ENCODE peak calls at places on chromosomes 7 and 10, in nine cellular contexts. O is epithelial cell of esophagus, E is pancreas, N is body of pancreas, A is tibial artery, D is fibroblast of the aortic adventitia, I is cardiac muscle cell, C is NB4, U is lower leg skin. L is an unnamed sample.

GRCh38 chr10:125060851-125061556 is 99.4 kb downstream of the CTBP2 start:
- DNase-seq in O (peak; percentile 76), E (peak; percentile 89), N (peak; percentile 86), A (peak; percentile 91), D (peak; percentile 91), I (peak; percentile 78), C (peak; percentile 63), U (peak; percentile 83), L (peak; percentile 77)

GRCh38 chr7:106813705-106814305 is 51.3 kb upstream of the PIK3CG start:
- DNase-seq in O (no peak), E (no peak), N (no peak), A (no peak), D (no peak), I (no peak), C (no peak), U (no peak), L (no peak)

GRCh38 chr10:90125406-90125805 is 424.0 kb downstream of the KIF20B start:
- DNase-seq in O (no peak), E (no peak), N (no peak), A (no peak), D (peak; percentile 55), I (no peak), C (no peak), U (no peak), L (no peak)

GRCh38 chr7:130723784-130724183 is 10.2 kb downstream of the KLF14 start:
- DNase-seq in O (no peak), E (no peak), N (no peak), A (no peak), D (no peak), I (no peak), C (no peak), U (no peak), L (no peak)

GRCh38 chr7:115680921-115681320 is 349.6 kb downstream of the TFEC start:
- DNase-seq in O (no peak), E (no peak), N (no peak), A (no peak), D (no peak), I (no peak), C (no peak), U (no peak), L (no peak)

GRCh38 chr7:15703732-15704131 is 17.2 kb upstream of the MEOX2 start:
- DNase-seq in O (peak; percentile 14), E (no peak), N (no peak), A (no peak), D (no peak), I (no peak), C (no peak), U (no peak), L (no peak)

GRCh38 chr7:90761584-90761983 is 165.5 kb downstream of the CDK14 start:
- DNase-seq in O (no peak), E (no peak), N (no peak), A (no peak), D (no peak), I (no peak), C (no peak), U (no peak), L (no peak)

GRCh38 chr10:97332586-97333350 is 1.8 kb downstream of the FRAT2 start:
- DNase-seq in O (peak; percentile 77), E (peak; percentile 54), N (peak; percentile 60), A (peak; percentile 50), D (peak; percentile 77), I (peak; percentile 73), C (peak; percentile 74), U (peak; percentile 45), L (no peak)

GRCh38 chr7:1885465-1886226 is 215.6 kb downstream of the ELFN1 start:
- DNase-seq in O (no peak), E (no peak), N (no peak), A (no peak), D (no peak), I (no peak), C (no peak), U (no peak), L (no peak)

GRCh38 chr10:81920213-81920829 is 45.3 kb downstream of the NRG3 start:
- DNase-seq in O (no peak), E (no peak), N (no peak), A (no peak), D (no peak), I (peak; percentile 24), C (peak; percentile 37), U (no peak), L (peak; percentile 41)

GRCh38 chr7:152543801-152544200 is 108.0 kb upstream of the KMT2C start:
- DNase-seq in O (no peak), E (no peak), N (no peak), A (no peak), D (no peak), I (no peak), C (no peak), U (no peak), L (no peak)

GRCh38 chr10:117131390-117132327 is 6.4 kb downstream of the VAX1 start:
- DNase-seq in O (no peak), E (no peak), N (no peak), A (no peak), D (no peak), I (peak; percentile 3), C (no peak), U (no peak), L (peak; percentile 11)

GRCh38 chr7:82275342-82275741 is 168.2 kb downstream of the CACNA2D1 start:
- DNase-seq in O (no peak), E (no peak), N (no peak), A (no peak), D (no peak), I (no peak), C (no peak), U (no peak), L (no peak)

GRCh38 chr7:82266081-82266480 is 177.5 kb downstream of the CACNA2D1 start:
- DNase-seq in O (no peak), E (no peak), N (no peak), A (no peak), D (no peak), I (no peak), C (no peak), U (no peak), L (no peak)

GRCh38 chr7:82268632-82269031 is 174.9 kb downstream of the CACNA2D1 start:
- DNase-seq in O (no peak), E (no peak), N (no peak), A (no peak), D (peak; percentile 25), I (no peak), C (no peak), U (no peak), L (no peak)

GRCh38 chr7:82274681-82275080 is 168.9 kb downstream of the CACNA2D1 start:
- DNase-seq in O (no peak), E (no peak), N (no peak), A (no peak), D (no peak), I (no peak), C (no peak), U (no peak), L (no peak)

DNA sequence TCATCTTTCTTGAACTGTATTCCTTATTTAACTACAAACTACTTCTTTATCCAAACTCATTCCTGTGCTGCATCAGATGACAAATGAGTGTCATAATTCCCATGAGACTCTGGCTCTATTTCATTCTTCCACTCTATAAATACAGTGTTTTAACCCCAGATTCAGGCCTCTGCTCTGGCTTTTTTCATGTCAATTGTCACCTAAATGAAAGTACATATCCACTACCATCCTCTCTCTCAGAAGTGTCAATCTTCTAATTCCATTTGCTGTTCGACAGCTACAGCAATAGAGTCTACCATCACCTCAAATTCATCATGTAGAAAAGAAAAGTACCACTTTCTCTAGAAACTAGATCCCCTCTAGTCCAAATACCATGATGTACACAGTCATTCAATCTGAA is 172.7 kb downstream of the CACNA2D1 start:
- DNase-seq in O (no peak), E (no peak), N (no peak), A (no peak), D (no peak), I (no peak), C (no peak), U (no peak), L (no peak)
- H3K4me3 ChIP-seq in O (no peak overlapping the region), E (no peak overlapping the region), N (no peak overlapping the region), A (no peak overlapping the region), D (no peak overlapping the region), I (no peak overlapping the region), C (no peak overlapping the region), U (no peak overlapping the region), L (no peak overlapping the region)

DNA sequence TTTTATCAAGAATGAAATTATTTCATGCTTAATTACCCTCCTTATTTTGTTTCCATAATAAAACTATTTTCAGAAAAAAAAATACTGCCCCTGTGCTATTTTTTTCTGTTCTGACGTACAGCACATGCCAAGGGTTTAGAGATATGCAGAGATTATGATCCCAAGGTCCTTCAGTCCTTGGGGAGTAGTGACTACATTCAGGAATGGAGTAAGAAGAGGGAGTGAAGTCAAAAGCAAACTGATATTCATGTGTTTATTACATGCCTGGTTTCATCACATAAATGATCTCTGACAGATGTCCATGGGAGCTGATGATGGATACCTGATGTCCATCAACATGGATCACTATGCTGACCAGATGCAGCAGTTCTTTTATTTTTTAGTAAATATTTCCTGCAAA is 17.2 kb downstream of the AKAP9 start:
- DNase-seq in O (no peak), E (no peak), N (no peak), A (no peak), D (no peak), I (peak; percentile 19), C (no peak), U (no peak), L (no peak)
- TF ChIP-seq CTCF in O (no peak), E (no peak), N (no peak), A (no peak), D (no peak), I (no peak), C (no peak), U (no peak), L (no peak)

DNA sequence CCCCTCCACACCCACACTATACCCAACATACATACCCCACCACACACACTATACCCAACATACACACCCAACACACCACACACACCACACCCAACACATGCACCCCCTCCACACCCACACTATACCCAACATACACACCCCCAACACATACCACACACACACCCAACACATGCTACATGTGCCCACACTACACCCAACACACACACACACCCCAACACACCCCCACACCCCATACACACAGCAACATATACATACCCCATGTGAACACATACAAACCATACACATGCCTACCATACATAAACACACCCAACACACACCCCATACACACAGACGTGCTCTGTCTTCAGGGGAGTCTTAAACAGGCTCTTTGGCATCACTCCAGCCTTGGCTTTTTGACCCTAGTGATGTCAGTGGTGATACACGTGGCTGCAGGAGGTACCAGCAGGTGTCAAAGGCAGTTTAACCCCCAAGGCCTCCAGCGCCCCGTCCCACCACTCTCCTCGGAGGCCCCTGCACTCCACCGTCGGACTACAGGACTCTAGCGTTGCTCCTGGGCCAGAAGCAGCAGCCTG is 73.4 kb downstream of the HIPK2 start:
- DNase-seq in O (no peak), E (no peak), N (no peak), A (no peak), D (no peak), I (no peak), C (no peak), U (no peak), L (no peak)
- H3K4me3 ChIP-seq in O (no peak overlapping the region), E (no peak overlapping the region), N (no peak overlapping the region), A (no peak overlapping the region), D (no peak overlapping the region), I (no peak overlapping the region), C (no peak overlapping the region), U (no peak overlapping the region), L (no peak overlapping the region)

DNA sequence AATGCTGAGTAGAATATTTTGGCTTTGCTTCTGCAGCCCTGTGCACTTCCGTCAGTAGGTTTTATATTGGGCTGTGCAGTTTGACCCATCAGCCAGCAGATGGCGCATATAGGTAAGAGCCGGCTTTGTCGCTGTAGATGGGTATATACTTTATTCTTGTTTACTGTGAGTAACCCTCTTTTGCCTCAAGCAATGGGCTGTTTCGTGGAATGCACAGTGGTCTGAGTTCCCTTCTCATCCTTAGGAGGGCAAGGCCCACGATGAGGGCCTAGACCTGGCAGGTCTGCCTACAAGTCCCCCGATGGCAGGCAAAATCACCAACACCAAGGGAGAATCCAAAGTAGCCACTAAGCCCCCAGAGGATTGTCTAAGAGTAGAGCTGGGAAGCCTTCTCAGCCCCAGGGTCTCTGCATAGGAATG is 1002.9 kb upstream of the KCND2 start:
- DNase-seq in O (peak; percentile 85), E (peak; percentile 48), N (peak; percentile 64), A (peak; percentile 33), D (peak; percentile 81), I (peak; percentile 84), C (peak; percentile 77), U (peak; percentile 21), L (peak; percentile 65)
- TF ChIP-seq CTCF in O (peak; percentile 94), E (peak; percentile 80), N (peak; percentile 78), A (peak; percentile 46), D (peak; percentile 90), I (peak; percentile 90), C (peak; percentile 94), U (no peak), L (peak; percentile 89)

L was measured in Caco-2.